ENCODE peak calls at places on chromosome 12, in nine cellular contexts. One of them, this sample, is unnamed. For H3K9me3 and H3K4me1, the result is how much of the 10 kb centered on the place peaks cover.

GRCh38 chr12:96193725-96194571 is at the start of gene ELK3:
- DNase-seq in HAP-1: peak
- DNase-seq in CD8-positive, alpha-beta T cell: peak
- DNase-seq in CD8-positive, alpha-beta memory T cell: peak
- DNase-seq in tibial artery: peak
- DNase-seq in BE2C: peak
- DNase-seq in body of pancreas: peak
- DNase-seq in adrenal gland: peak
- DNase-seq in astrocyte: peak
- DNase-seq in this sample: peak

GRCh38 chr12:106044773-106045172 is 94.0 kb downstream of the NUAK1 start:
- DNase-seq in body of pancreas: no peak
- DNase-seq in CD8-positive, alpha-beta memory T cell: no peak
- DNase-seq in BE2C: peak
- DNase-seq in HAP-1: no peak
- DNase-seq in tibial artery: no peak
- DNase-seq in adrenal gland: no peak
- DNase-seq in CD8-positive, alpha-beta T cell: no peak
- DNase-seq in astrocyte: peak
- DNase-seq in this sample: peak

GRCh38 chr12:65152012-65152411 is 17.4 kb upstream of the LEMD3 start:
- DNase-seq in BE2C: no peak
- DNase-seq in adrenal gland: no peak
- DNase-seq in tibial artery: no peak
- DNase-seq in CD8-positive, alpha-beta T cell: no peak
- DNase-seq in HAP-1: no peak
- DNase-seq in astrocyte: no peak
- DNase-seq in body of pancreas: no peak
- DNase-seq in CD8-positive, alpha-beta memory T cell: no peak
- DNase-seq in this sample: no peak

GRCh38 chr12:24921251-24922038 is 27.5 kb downstream of the BCAT1 start:
- DNase-seq in CD8-positive, alpha-beta T cell: no peak
- DNase-seq in BE2C: no peak
- DNase-seq in adrenal gland: no peak
- DNase-seq in tibial artery: no peak
- DNase-seq in body of pancreas: no peak
- DNase-seq in astrocyte: peak
- DNase-seq in CD8-positive, alpha-beta memory T cell: no peak
- DNase-seq in HAP-1: no peak
- DNase-seq in this sample: peak

GRCh38 chr12:12999276-12999958 is 648 bp downstream of the HEBP1 start:
- DNase-seq in tibial artery: no peak
- DNase-seq in CD8-positive, alpha-beta T cell: no peak
- DNase-seq in adrenal gland: peak
- DNase-seq in astrocyte: peak
- DNase-seq in BE2C: no peak
- DNase-seq in CD8-positive, alpha-beta memory T cell: no peak
- DNase-seq in body of pancreas: peak
- DNase-seq in HAP-1: no peak
- DNase-seq in this sample: peak

GRCh38 chr12:105451211-105451610 is 120.7 kb downstream of the C12orf75 start:
- DNase-seq in tibial artery: no peak
- DNase-seq in HAP-1: no peak
- DNase-seq in astrocyte: peak
- DNase-seq in body of pancreas: no peak
- DNase-seq in adrenal gland: no peak
- DNase-seq in BE2C: no peak
- DNase-seq in CD8-positive, alpha-beta memory T cell: no peak
- DNase-seq in CD8-positive, alpha-beta T cell: no peak
- DNase-seq in this sample: peak

GRCh38 chr12:19779393-19780056 is 340.2 kb downstream of the AEBP2 start:
- DNase-seq in astrocyte: peak
- DNase-seq in tibial artery: peak
- DNase-seq in HAP-1: no peak
- DNase-seq in body of pancreas: no peak
- DNase-seq in CD8-positive, alpha-beta memory T cell: no peak
- DNase-seq in CD8-positive, alpha-beta T cell: no peak
- DNase-seq in BE2C: no peak
- DNase-seq in adrenal gland: no peak
- DNase-seq in this sample: peak

GRCh38 chr12:14995583-14996425 is 23.0 kb downstream of the PDE6H start:
- DNase-seq in BE2C: no peak
- DNase-seq in astrocyte: peak
- DNase-seq in HAP-1: peak
- DNase-seq in CD8-positive, alpha-beta T cell: no peak
- DNase-seq in adrenal gland: no peak
- DNase-seq in body of pancreas: no peak
- DNase-seq in tibial artery: no peak
- DNase-seq in CD8-positive, alpha-beta memory T cell: no peak
- DNase-seq in this sample: peak

GRCh38 chr12:48678561-48679185 is 3.4 kb downstream of the KANSL2 start:
- DNase-seq in HAP-1: no peak
- DNase-seq in CD8-positive, alpha-beta T cell: no peak
- DNase-seq in adrenal gland: no peak
- DNase-seq in BE2C: no peak
- DNase-seq in CD8-positive, alpha-beta memory T cell: no peak
- DNase-seq in body of pancreas: no peak
- DNase-seq in astrocyte: no peak
- DNase-seq in tibial artery: no peak
- DNase-seq in this sample: no peak

GRCh38 chr12:118420673-118421072 is 44.3 kb downstream of the SUDS3 start:
- DNase-seq in HAP-1: no peak
- DNase-seq in BE2C: no peak
- DNase-seq in CD8-positive, alpha-beta T cell: no peak
- DNase-seq in adrenal gland: no peak
- DNase-seq in CD8-positive, alpha-beta memory T cell: no peak
- DNase-seq in tibial artery: no peak
- DNase-seq in body of pancreas: no peak
- DNase-seq in astrocyte: no peak
- DNase-seq in this sample: no peak

GRCh38 chr12:4275869-4276253 is 2.3 kb downstream of the CCND2 start:
- DNase-seq in CD8-positive, alpha-beta memory T cell: no peak
- DNase-seq in tibial artery: no peak
- DNase-seq in HAP-1: no peak
- DNase-seq in body of pancreas: no peak
- DNase-seq in astrocyte: no peak
- DNase-seq in BE2C: no peak
- DNase-seq in adrenal gland: peak
- DNase-seq in CD8-positive, alpha-beta T cell: no peak
- DNase-seq in this sample: no peak

GRCh38 chr12:28550757-28551381 is 360.6 kb downstream of the CCDC91 start:
- DNase-seq in adrenal gland: peak
- DNase-seq in astrocyte: peak
- DNase-seq in tibial artery: no peak
- DNase-seq in BE2C: no peak
- DNase-seq in CD8-positive, alpha-beta memory T cell: no peak
- DNase-seq in body of pancreas: no peak
- DNase-seq in HAP-1: no peak
- DNase-seq in CD8-positive, alpha-beta T cell: no peak
- DNase-seq in this sample: peak

GRCh38 chr12:65966852-65967593 is 142.7 kb downstream of the HMGA2 start:
- DNase-seq in body of pancreas: no peak
- DNase-seq in astrocyte: no peak
- DNase-seq in adrenal gland: no peak
- DNase-seq in BE2C: no peak
- DNase-seq in CD8-positive, alpha-beta memory T cell: no peak
- DNase-seq in CD8-positive, alpha-beta T cell: no peak
- DNase-seq in HAP-1: no peak
- DNase-seq in tibial artery: no peak
- DNase-seq in this sample: no peak

GRCh38 chr12:56801661-56802622 is 38.8 kb downstream of the HSD17B6 start:
- DNase-seq in astrocyte: no peak
- DNase-seq in adrenal gland: no peak
- DNase-seq in CD8-positive, alpha-beta memory T cell: no peak
- DNase-seq in body of pancreas: no peak
- DNase-seq in CD8-positive, alpha-beta T cell: no peak
- DNase-seq in tibial artery: no peak
- DNase-seq in HAP-1: no peak
- DNase-seq in BE2C: no peak
- DNase-seq in this sample: no peak

GRCh38 chr12:10873374-10873773 is 10.7 kb downstream of the PRH1 start:
- DNase-seq in astrocyte: peak
- DNase-seq in adrenal gland: peak
- DNase-seq in body of pancreas: no peak
- DNase-seq in HAP-1: no peak
- DNase-seq in CD8-positive, alpha-beta T cell: no peak
- DNase-seq in tibial artery: no peak
- DNase-seq in CD8-positive, alpha-beta memory T cell: no peak
- DNase-seq in BE2C: no peak
- DNase-seq in this sample: peak

GRCh38 chr12:48286665-48287064 is 64.1 kb downstream of the ZNF641 start:
- DNase-seq in body of pancreas: peak
- DNase-seq in HAP-1: no peak
- DNase-seq in CD8-positive, alpha-beta memory T cell: no peak
- DNase-seq in adrenal gland: no peak
- DNase-seq in BE2C: no peak
- DNase-seq in tibial artery: no peak
- DNase-seq in CD8-positive, alpha-beta T cell: no peak
- DNase-seq in astrocyte: no peak
- DNase-seq in this sample: no peak

GRCh38 chr12:128057586-128057985 is 209.4 kb upstream of the TMEM132C start:
- DNase-seq in adrenal gland: no peak
- DNase-seq in CD8-positive, alpha-beta T cell: no peak
- DNase-seq in astrocyte: no peak
- DNase-seq in tibial artery: no peak
- DNase-seq in body of pancreas: no peak
- DNase-seq in HAP-1: no peak
- DNase-seq in BE2C: no peak
- DNase-seq in CD8-positive, alpha-beta memory T cell: no peak
- DNase-seq in this sample: no peak

GRCh38 chr12:30517320-30517719 is 178.3 kb downstream of the IPO8 start:
- DNase-seq in BE2C: no peak
- DNase-seq in body of pancreas: peak
- DNase-seq in tibial artery: no peak
- DNase-seq in adrenal gland: no peak
- DNase-seq in HAP-1: no peak
- DNase-seq in CD8-positive, alpha-beta T cell: no peak
- DNase-seq in astrocyte: no peak
- DNase-seq in CD8-positive, alpha-beta memory T cell: no peak
- DNase-seq in this sample: no peak

GRCh38 chr12:90163975-90164374 is 455.3 kb upstream of the ATP2B1 start:
- DNase-seq in astrocyte: no peak
- DNase-seq in CD8-positive, alpha-beta memory T cell: no peak
- DNase-seq in BE2C: no peak
- DNase-seq in HAP-1: no peak
- DNase-seq in adrenal gland: no peak
- DNase-seq in CD8-positive, alpha-beta T cell: no peak
- DNase-seq in tibial artery: no peak
- DNase-seq in body of pancreas: no peak
- DNase-seq in this sample: no peak

GRCh38 chr12:111529424-111530368 is 69.4 kb downstream of the ATXN2 start:
- DNase-seq in adrenal gland: peak
- DNase-seq in body of pancreas: peak
- DNase-seq in CD8-positive, alpha-beta memory T cell: peak
- DNase-seq in BE2C: peak
- DNase-seq in tibial artery: no peak
- DNase-seq in HAP-1: peak
- DNase-seq in CD8-positive, alpha-beta T cell: peak
- DNase-seq in astrocyte: peak
- DNase-seq in this sample: peak

GRCh38 chr12:20455001-20455706 is 86.8 kb downstream of the PDE3A start:
- DNase-seq in adrenal gland: no peak
- DNase-seq in tibial artery: no peak
- DNase-seq in body of pancreas: no peak
- DNase-seq in HAP-1: no peak
- DNase-seq in astrocyte: peak
- DNase-seq in CD8-positive, alpha-beta memory T cell: no peak
- DNase-seq in CD8-positive, alpha-beta T cell: no peak
- DNase-seq in BE2C: no peak
- DNase-seq in this sample: peak

GRCh38 chr12:92178340-92178739 is 32.7 kb upstream of the BTG1 start:
- DNase-seq in BE2C: no peak
- DNase-seq in adrenal gland: no peak
- DNase-seq in tibial artery: no peak
- DNase-seq in CD8-positive, alpha-beta memory T cell: no peak
- DNase-seq in HAP-1: no peak
- DNase-seq in astrocyte: no peak
- DNase-seq in CD8-positive, alpha-beta T cell: no peak
- DNase-seq in body of pancreas: no peak
- DNase-seq in this sample: no peak

GRCh38 chr12:93819048-93819491 is 141.9 kb downstream of the CRADD start:
- DNase-seq in adrenal gland: peak
- DNase-seq in CD8-positive, alpha-beta T cell: no peak
- DNase-seq in body of pancreas: peak
- DNase-seq in astrocyte: peak
- DNase-seq in BE2C: no peak
- DNase-seq in CD8-positive, alpha-beta memory T cell: no peak
- DNase-seq in HAP-1: no peak
- DNase-seq in tibial artery: peak
- DNase-seq in this sample: peak

GRCh38 chr12:34344851-34345522 is 322.7 kb downstream of the ALG10 start:
- DNase-seq in HAP-1: no peak
- DNase-seq in BE2C: no peak
- DNase-seq in CD8-positive, alpha-beta T cell: no peak
- DNase-seq in adrenal gland: no peak
- DNase-seq in astrocyte: no peak
- DNase-seq in body of pancreas: no peak
- DNase-seq in tibial artery: no peak
- DNase-seq in CD8-positive, alpha-beta memory T cell: no peak
- DNase-seq in this sample: no peak
- H3K9me3 ChIP-seq in HAP-1: under half
- H3K9me3 ChIP-seq in BE2C: under half
- H3K9me3 ChIP-seq in CD8-positive, alpha-beta T cell: under half
- H3K9me3 ChIP-seq in adrenal gland: under half
- H3K9me3 ChIP-seq in astrocyte: under half
- H3K9me3 ChIP-seq in body of pancreas: under half
- H3K9me3 ChIP-seq in tibial artery: half or more
- H3K9me3 ChIP-seq in CD8-positive, alpha-beta memory T cell: under half
- H3K9me3 ChIP-seq in this sample: under half

GRCh38 chr12:47079894-47080724 is at the start of gene AMIGO2:
- DNase-seq in body of pancreas: peak
- DNase-seq in adrenal gland: peak
- DNase-seq in HAP-1: no peak
- DNase-seq in CD8-positive, alpha-beta T cell: peak
- DNase-seq in tibial artery: peak
- DNase-seq in CD8-positive, alpha-beta memory T cell: peak
- DNase-seq in astrocyte: peak
- DNase-seq in BE2C: no peak
- DNase-seq in this sample: peak
- H3K4me1 ChIP-seq in body of pancreas: under half
- H3K4me1 ChIP-seq in adrenal gland: under half
- H3K4me1 ChIP-seq in HAP-1: under half
- H3K4me1 ChIP-seq in CD8-positive, alpha-beta T cell: half or more
- H3K4me1 ChIP-seq in tibial artery: under half
- H3K4me1 ChIP-seq in CD8-positive, alpha-beta memory T cell: half or more
- H3K4me1 ChIP-seq in astrocyte: half or more
- H3K4me1 ChIP-seq in BE2C: under half
- H3K4me1 ChIP-seq in this sample: under half

GRCh38 chr12:133063556-133063955 is 17.2 kb upstream of the ZNF140 start:
- DNase-seq in CD8-positive, alpha-beta T cell: no peak
- DNase-seq in tibial artery: no peak
- DNase-seq in CD8-positive, alpha-beta memory T cell: no peak
- DNase-seq in body of pancreas: no peak
- DNase-seq in BE2C: no peak
- DNase-seq in HAP-1: no peak
- DNase-seq in astrocyte: no peak
- DNase-seq in adrenal gland: no peak
- DNase-seq in this sample: no peak
- H3K9me3 ChIP-seq in CD8-positive, alpha-beta T cell: half or more
- H3K9me3 ChIP-seq in tibial artery: half or more
- H3K9me3 ChIP-seq in CD8-positive, alpha-beta memory T cell: half or more
- H3K9me3 ChIP-seq in body of pancreas: half or more
- H3K9me3 ChIP-seq in BE2C: under half
- H3K9me3 ChIP-seq in HAP-1: under half
- H3K9me3 ChIP-seq in astrocyte: half or more
- H3K9me3 ChIP-seq in adrenal gland: under half
- H3K9me3 ChIP-seq in this sample: half or more

GRCh38 chr12:124454352-124454725 is 113.1 kb downstream of the NCOR2 start:
- DNase-seq in HAP-1: no peak
- DNase-seq in adrenal gland: no peak
- DNase-seq in CD8-positive, alpha-beta T cell: no peak
- DNase-seq in body of pancreas: no peak
- DNase-seq in tibial artery: no peak
- DNase-seq in astrocyte: no peak
- DNase-seq in CD8-positive, alpha-beta memory T cell: no peak
- DNase-seq in BE2C: no peak
- DNase-seq in this sample: no peak
- H3K4me1 ChIP-seq in HAP-1: under half
- H3K4me1 ChIP-seq in adrenal gland: half or more
- H3K4me1 ChIP-seq in CD8-positive, alpha-beta T cell: half or more
- H3K4me1 ChIP-seq in body of pancreas: under half
- H3K4me1 ChIP-seq in tibial artery: under half
- H3K4me1 ChIP-seq in astrocyte: under half
- H3K4me1 ChIP-seq in CD8-positive, alpha-beta memory T cell: half or more
- H3K4me1 ChIP-seq in BE2C: under half
- H3K4me1 ChIP-seq in this sample: under half